ENCODE peak calls at places on chromosomes 2 and 18, in six cellular contexts. C, P, I, D, W and S are unnamed samples.

GRCh38 chr2:187549193-187549592 is 5.0 kb downstream of the TFPI start:
- DNase-seq in C (no peak), P (no peak), I (no peak), D (no peak), W (no peak), S (no peak)

GRCh38 chr2:216947055-216947454 is 87.2 kb upstream of the TNP1 start:
- DNase-seq in C (no peak), P (no peak), I (no peak), D (no peak), W (no peak), S (no peak)

GRCh38 chr2:201579536-201579935 is 63.8 kb downstream of the TMEM237 start:
- DNase-seq in C (no peak), P (no peak), I (no peak), D (no peak), W (no peak), S (no peak)

GRCh38 chr2:196544906-196545433 is 94.5 kb upstream of the CCDC150 start:
- DNase-seq in C (no peak), P (no peak), I (no peak), D (no peak), W (no peak), S (no peak)

GRCh38 chr2:233974530-233975071 is 57.4 kb downstream of the TRPM8 start:
- DNase-seq in C (no peak), P (no peak), I (peak), D (peak), W (peak), S (peak)

GRCh38 chr18:21406111-21406510 is 164.1 kb downstream of the GREB1L start:
- DNase-seq in C (no peak), P (no peak), I (no peak), D (no peak), W (peak), S (no peak)

GRCh38 chr18:48696218-48696617 is 157.4 kb downstream of the CTIF start:
- DNase-seq in C (no peak), P (no peak), I (no peak), D (no peak), W (no peak), S (no peak)

GRCh38 chr2:20419752-20420151 is 27.1 kb upstream of the RHOB start:
- DNase-seq in C (no peak), P (no peak), I (no peak), D (no peak), W (no peak), S (no peak)

GRCh38 chr2:8197101-8197500 is 484.8 kb upstream of the ID2 start:
- DNase-seq in C (no peak), P (no peak), I (no peak), D (no peak), W (no peak), S (no peak)

GRCh38 chr2:18132697-18133096 is 254.2 kb downstream of the KCNS3 start:
- DNase-seq in C (no peak), P (no peak), I (no peak), D (no peak), W (peak), S (no peak)

GRCh38 chr18:3623769-3624545 is 174.0 kb downstream of the TGIF1 start:
- DNase-seq in C (no peak), P (no peak), I (peak), D (peak), W (peak), S (no peak)

GRCh38 chr2:225137971-225138370 is 95.7 kb upstream of the DOCK10 start:
- DNase-seq in C (no peak), P (no peak), I (no peak), D (no peak), W (no peak), S (no peak)

GRCh38 chr2:95343429-95344207 is 46.5 kb downstream of the KCNIP3 start:
- DNase-seq in C (no peak), P (no peak), I (peak), D (no peak), W (no peak), S (no peak)

GRCh38 chr2:81194176-81194575 is 889.6 kb upstream of the LRRTM1 start:
- DNase-seq in C (no peak), P (no peak), I (no peak), D (no peak), W (no peak), S (no peak)

GRCh38 chr2:120298173-120298835 is 45.7 kb downstream of the RALB start:
- DNase-seq in C (no peak), P (no peak), I (no peak), D (no peak), W (peak), S (no peak)

GRCh38 chr18:60389314-60389713 is 16.7 kb upstream of the MC4R start:
- DNase-seq in C (no peak), P (no peak), I (no peak), D (no peak), W (no peak), S (no peak)

GRCh38 chr2:170679607-170680079 is 35.5 kb upstream of the SP5 start:
- DNase-seq in C (no peak), P (no peak), I (no peak), D (no peak), W (no peak), S (no peak)

GRCh38 chr2:203453858-203454451 is 81.1 kb downstream of the RAPH1 start:
- DNase-seq in C (peak), P (no peak), I (no peak), D (no peak), W (peak), S (peak)